ENCODE peak calls at places on chromosome 12, in nine cellular contexts. Y is RWPE2, X is stomach, H is psoas muscle, J is PC-3, Q is cardiac muscle cell, Z is GM06990, E is heart right ventricle, I is endodermal cell. D is an unnamed sample.
A peak's percentile ranks its signal among the peaks of the same experiment; 100 is the strongest.

GRCh38 chr12:541676-542289 is 82.0 kb downstream of the B4GALNT3 start:
- DNase-seq in Y (peak; percentile 62), X (no peak), H (no peak), J (peak; percentile 16), Q (peak; percentile 47), Z (no peak), E (no peak), I (no peak), D (peak; percentile 80)

GRCh38 chr12:31238764-31239387 is 87.1 kb downstream of the SINHCAF start:
- DNase-seq in Y (no peak), X (peak; percentile 75), H (peak; percentile 44), J (peak; percentile 90), Q (peak; percentile 77), Z (no peak), E (peak; percentile 32), I (peak; percentile 95), D (peak; percentile 79)

GRCh38 chr12:109182041-109182839 is 65.9 kb downstream of the ACACB start:
- DNase-seq in Y (no peak), X (no peak), H (no peak), J (peak; percentile 34), Q (no peak), Z (no peak), E (no peak), I (peak; percentile 28), D (no peak)

GRCh38 chr12:128091931-128092330 is 175.0 kb upstream of the TMEM132C start:
- DNase-seq in Y (no peak), X (no peak), H (no peak), J (no peak), Q (no peak), Z (no peak), E (no peak), I (peak; percentile 34), D (no peak)

GRCh38 chr12:111467092-111467861 is 61.6 kb downstream of the SH2B3 start:
- DNase-seq in Y (no peak), X (no peak), H (no peak), J (no peak), Q (no peak), Z (no peak), E (no peak), I (no peak), D (no peak)

GRCh38 chr12:60501124-60501729 is 905.4 kb downstream of the SLC16A7 start:
- DNase-seq in Y (no peak), X (no peak), H (no peak), J (peak; percentile 42), Q (peak; percentile 44), Z (no peak), E (peak; percentile 25), I (no peak), D (no peak)

GRCh38 chr12:124824195-124824594 is 39.5 kb downstream of the SCARB1 start:
- DNase-seq in Y (no peak), X (no peak), H (no peak), J (no peak), Q (no peak), Z (no peak), E (no peak), I (peak; percentile 53), D (no peak)

GRCh38 chr12:67425394-67425793 is 156.2 kb downstream of the CAND1 start:
- DNase-seq in Y (no peak), X (no peak), H (no peak), J (peak; percentile 51), Q (no peak), Z (no peak), E (no peak), I (no peak), D (no peak)

GRCh38 chr12:19181666-19182426 is 52.3 kb downstream of the PLEKHA5 start:
- DNase-seq in Y (no peak), X (no peak), H (no peak), J (peak; percentile 13), Q (no peak), Z (no peak), E (no peak), I (no peak), D (no peak)

GRCh38 chr12:112192475-112192874 is 67.1 kb downstream of the TRAFD1 start:
- DNase-seq in Y (no peak), X (no peak), H (no peak), J (no peak), Q (no peak), Z (no peak), E (no peak), I (no peak), D (no peak)

GRCh38 chr12:15227004-15227679 is 5.9 kb upstream of the RERG start:
- DNase-seq in Y (no peak), X (peak; percentile 59), H (peak; percentile 46), J (peak; percentile 67), Q (peak; percentile 65), Z (no peak), E (no peak), I (peak; percentile 81), D (peak; percentile 26)

GRCh38 chr12:91108196-91108595 is 3.1 kb downstream of the LUM start:
- DNase-seq in Y (no peak), X (no peak), H (no peak), J (no peak), Q (no peak), Z (no peak), E (no peak), I (no peak), D (no peak)

GRCh38 chr12:15824516-15824915 is 35.3 kb upstream of the EPS8 start:
- DNase-seq in Y (no peak), X (no peak), H (no peak), J (no peak), Q (no peak), Z (no peak), E (no peak), I (no peak), D (no peak)

GRCh38 chr12:31773223-31773750 is 44.5 kb upstream of the AMN1 start:
- DNase-seq in Y (no peak), X (no peak), H (no peak), J (no peak), Q (peak; percentile 77), Z (no peak), E (no peak), I (peak; percentile 59), D (no peak)

GRCh38 chr12:49331360-49332222 is 5.4 kb downstream of the C1QL4 start:
- DNase-seq in Y (peak; percentile 53), X (peak; percentile 73), H (peak; percentile 70), J (peak; percentile 66), Q (peak; percentile 81), Z (no peak), E (peak; percentile 61), I (peak; percentile 92), D (peak; percentile 94)

GRCh38 chr12:49334226-49334625 is 2.8 kb downstream of the C1QL4 start:
- DNase-seq in Y (peak; percentile 57), X (peak; percentile 4), H (no peak), J (no peak), Q (no peak), Z (no peak), E (no peak), I (no peak), D (peak; percentile 40)

GRCh38 chr12:49334681-49335080 is 2.3 kb downstream of the C1QL4 start:
- DNase-seq in Y (no peak), X (peak; percentile 10), H (no peak), J (no peak), Q (no peak), Z (no peak), E (no peak), I (peak; percentile 43), D (peak; percentile 55)

GRCh38 chr12:49332441-49332861 is 4.5 kb downstream of the C1QL4 start:
- DNase-seq in Y (peak; percentile 37), X (no peak), H (no peak), J (no peak), Q (no peak), Z (no peak), E (no peak), I (no peak), D (no peak)

GRCh38 chr12:49332891-49333371 is 4.1 kb downstream of the C1QL4 start:
- DNase-seq in Y (peak; percentile 49), X (peak; percentile 24), H (no peak), J (no peak), Q (no peak), Z (no peak), E (no peak), I (peak; percentile 49), D (peak; percentile 81)
- H3K27me3 ChIP-seq in Y (peaks cover 7% of the 10 kb centered on the region), X (peaks cover 12% of the 10 kb centered on the region), H (no peaks in the 10 kb centered on the region), J (no peaks in the 10 kb centered on the region), Q (peaks cover 68% of the 10 kb centered on the region), Z (peaks cover 1% of the 10 kb centered on the region), E (peaks cover 51% of the 10 kb centered on the region), I (peaks cover 69% of the 10 kb centered on the region), D (peaks cover 57% of the 10 kb centered on the region)

DNA sequence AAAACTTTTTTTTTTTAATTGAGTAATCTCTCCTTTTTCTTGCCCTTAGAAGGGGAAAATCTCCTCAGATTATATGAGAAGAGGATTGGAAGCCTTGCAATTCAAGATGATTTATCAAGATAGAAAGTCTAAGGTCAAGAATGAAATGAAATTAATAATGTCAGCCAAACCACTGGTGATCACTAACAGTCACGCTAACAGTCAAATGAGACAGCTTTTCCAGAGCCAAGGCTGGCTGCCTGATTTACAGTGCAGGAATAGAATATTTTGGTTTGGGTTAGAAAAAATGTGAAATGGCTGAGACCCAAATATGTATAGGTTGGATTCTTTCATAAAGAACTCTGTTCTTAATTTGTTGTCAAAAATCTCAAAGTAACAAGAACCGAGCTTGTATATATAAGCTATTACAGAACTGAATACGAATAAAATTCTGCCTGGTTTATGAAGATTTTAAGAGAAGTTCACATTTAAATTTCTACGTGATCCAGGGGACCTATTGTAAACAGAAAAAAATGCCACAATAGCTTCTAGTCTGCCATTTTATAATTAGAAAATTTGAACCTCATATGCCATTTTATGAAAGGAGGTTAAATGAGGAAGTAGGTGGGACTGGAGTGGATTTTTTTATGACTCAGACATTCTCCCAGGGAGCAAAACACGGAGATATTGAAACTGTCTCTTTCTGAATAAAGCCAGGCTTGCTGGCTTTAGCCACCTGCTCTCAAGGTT is 204.1 kb downstream of the PPM1H start:
- DNase-seq in Y (no peak), X (no peak), H (no peak), J (peak; percentile 38), Q (no peak), Z (no peak), E (no peak), I (no peak), D (no peak)
- H3K4me3 ChIP-seq in Y (no peak overlapping the region), X (no peak overlapping the region), H (no peak overlapping the region), J (no peak overlapping the region), Q (no peak overlapping the region), Z (no peak overlapping the region), E (no peak overlapping the region), I (no peak overlapping the region), D (no peak overlapping the region)

GRCh38 chr12:49038291-49038955 is 19.8 kb upstream of the PRKAG1 start:
- DNase-seq in Y (peak; percentile 45), X (no peak), H (no peak), J (no peak), Q (no peak), Z (no peak), E (no peak), I (no peak), D (no peak)
- H3K36me3 ChIP-seq in Y (peaks cover 87% of the 10 kb centered on the region), X (peaks cover 100% of the 10 kb centered on the region), H (peaks cover 11% of the 10 kb centered on the region), J (peaks cover 73% of the 10 kb centered on the region), Q (peaks cover 66% of the 10 kb centered on the region), Z (peaks cover 63% of the 10 kb centered on the region), E (peaks cover 100% of the 10 kb centered on the region), I (peaks cover 87% of the 10 kb centered on the region), D (peaks cover 74% of the 10 kb centered on the region)

DNA sequence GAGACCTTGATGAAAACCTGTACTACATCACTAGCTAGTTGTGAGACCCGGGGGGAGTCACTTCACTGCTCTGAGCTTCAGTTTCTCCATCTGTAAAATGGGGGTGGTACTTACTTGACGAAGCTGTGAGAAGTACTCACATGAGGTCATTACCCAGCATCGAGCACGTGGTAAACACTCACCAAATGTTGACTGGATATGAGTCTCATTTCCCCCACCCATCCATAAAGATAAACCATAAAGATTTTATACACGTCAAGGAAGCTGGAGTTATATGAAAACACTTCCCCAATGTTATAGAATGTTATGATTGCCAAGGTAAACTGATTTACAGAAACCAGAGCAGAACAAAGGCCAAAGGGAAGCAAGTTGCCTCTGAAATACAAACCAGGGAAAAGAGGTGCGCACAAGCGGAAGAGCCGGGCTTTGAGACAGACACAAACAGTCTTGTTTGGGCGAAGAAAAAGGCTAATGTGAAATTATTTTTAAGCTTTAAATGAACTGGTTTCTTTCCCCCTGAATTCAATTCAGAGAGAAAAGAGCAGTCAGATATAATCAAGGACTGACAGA is 536.8 kb downstream of the MED13L start:
- DNase-seq in Y (no peak), X (no peak), H (no peak), J (no peak), Q (no peak), Z (no peak), E (no peak), I (no peak), D (no peak)
- H3K27me3 ChIP-seq in Y (no peaks in the 10 kb centered on the region), X (no peaks in the 10 kb centered on the region), H (no peaks in the 10 kb centered on the region), J (peaks cover 35% of the 10 kb centered on the region), Q (peaks cover 27% of the 10 kb centered on the region), Z (no peaks in the 10 kb centered on the region), E (peaks cover 5% of the 10 kb centered on the region), I (peaks cover 5% of the 10 kb centered on the region), D (no peaks in the 10 kb centered on the region)

D was measured in H7.